ENCODE peak calls at places on chromosomes 1 and 21, in seven cellular contexts. H is AG10803; N is PC-9; K is body of pancreas; W is CD4-positive, alpha-beta T cell; O is fibroblast of lung; L is MM.1S. X is an unnamed sample.

GRCh38 chr1:208219659-208220282 is 24.4 kb downstream of the PLXNA2 start:
- DNase-seq in H (peak), N (peak), K (no peak), W (no peak), O (peak), L (no peak), X (peak)

GRCh38 chr1:233638513-233638912 is 24.6 kb downstream of the KCNK1 start:
- DNase-seq in H (no peak), N (no peak), K (no peak), W (no peak), O (no peak), L (no peak), X (no peak)

GRCh38 chr1:154799188-154799587 is 70.9 kb downstream of the KCNN3 start:
- DNase-seq in H (no peak), N (no peak), K (no peak), W (no peak), O (no peak), L (no peak), X (no peak)

GRCh38 chr1:206890690-206891089 is 6.6 kb upstream of the IL24 start:
- DNase-seq in H (peak), N (no peak), K (no peak), W (no peak), O (peak), L (no peak), X (peak)

GRCh38 chr1:29120955-29121485 is 2.7 kb downstream of the TMEM200B start:
- DNase-seq in H (peak), N (no peak), K (peak), W (peak), O (peak), L (no peak), X (no peak)

GRCh38 chr1:150553392-150554085 is 4.3 kb downstream of the ADAMTSL4 start:
- DNase-seq in H (no peak), N (no peak), K (no peak), W (no peak), O (no peak), L (no peak), X (no peak)

GRCh38 chr21:30444204-30444603 is 4.1 kb downstream of the KRTAP15-1 start:
- DNase-seq in H (no peak), N (no peak), K (no peak), W (no peak), O (no peak), L (no peak), X (no peak)

GRCh38 chr1:54120018-54120697 is 32.6 kb downstream of the CDCP2 start:
- DNase-seq in H (no peak), N (no peak), K (no peak), W (no peak), O (no peak), L (no peak), X (no peak)

GRCh38 chr1:68551459-68551858 is 54.6 kb upstream of the DEPDC1 start:
- DNase-seq in H (no peak), N (no peak), K (no peak), W (no peak), O (peak), L (no peak), X (no peak)

GRCh38 chr1:231171623-231172197 is 9.9 kb downstream of the TRIM67 start:
- DNase-seq in H (no peak), N (no peak), K (no peak), W (no peak), O (no peak), L (no peak), X (no peak)

GRCh38 chr21:34774750-34775149 is 106.0 kb downstream of the CLIC6 start:
- DNase-seq in H (no peak), N (no peak), K (no peak), W (no peak), O (no peak), L (no peak), X (no peak)

GRCh38 chr1:205301220-205301821 is 20.2 kb downstream of the NUAK2 start:
- DNase-seq in H (peak), N (peak), K (peak), W (no peak), O (peak), L (peak), X (no peak)

GRCh38 chr1:195195423-195196057 is 1412.7 kb downstream of the KCNT2 start:
- DNase-seq in H (no peak), N (no peak), K (no peak), W (no peak), O (no peak), L (peak), X (no peak)

GRCh38 chr1:231318568-231318967 is 19.1 kb downstream of the EXOC8 start:
- DNase-seq in H (no peak), N (no peak), K (no peak), W (no peak), O (no peak), L (no peak), X (no peak)

GRCh38 chr21:35982717-35983116 is 77.6 kb downstream of the SETD4 start:
- DNase-seq in H (no peak), N (no peak), K (no peak), W (no peak), O (no peak), L (no peak), X (no peak)

GRCh38 chr1:94020764-94021579 is 100.0 kb downstream of the ABCA4 start:
- DNase-seq in H (peak), N (peak), K (no peak), W (no peak), O (peak), L (no peak), X (no peak)

GRCh38 chr1:27961646-27962221 is 2.0 kb downstream of the XKR8 start:
- DNase-seq in H (no peak), N (no peak), K (peak), W (no peak), O (no peak), L (no peak), X (no peak)

GRCh38 chr1:30410153-30410851 is 313.1 kb downstream of the MATN1 start:
- DNase-seq in H (no peak), N (no peak), K (no peak), W (peak), O (no peak), L (no peak), X (peak)

GRCh38 chr1:99657213-99658030 is 11.5 kb downstream of the PALMD start:
- DNase-seq in H (no peak), N (no peak), K (no peak), W (no peak), O (peak), L (no peak), X (no peak)
- TF ChIP-seq CTCF in H (no peak), N (no peak), K (no peak), W (no peak), O (no peak), L (no peak), X (no peak)

DNA sequence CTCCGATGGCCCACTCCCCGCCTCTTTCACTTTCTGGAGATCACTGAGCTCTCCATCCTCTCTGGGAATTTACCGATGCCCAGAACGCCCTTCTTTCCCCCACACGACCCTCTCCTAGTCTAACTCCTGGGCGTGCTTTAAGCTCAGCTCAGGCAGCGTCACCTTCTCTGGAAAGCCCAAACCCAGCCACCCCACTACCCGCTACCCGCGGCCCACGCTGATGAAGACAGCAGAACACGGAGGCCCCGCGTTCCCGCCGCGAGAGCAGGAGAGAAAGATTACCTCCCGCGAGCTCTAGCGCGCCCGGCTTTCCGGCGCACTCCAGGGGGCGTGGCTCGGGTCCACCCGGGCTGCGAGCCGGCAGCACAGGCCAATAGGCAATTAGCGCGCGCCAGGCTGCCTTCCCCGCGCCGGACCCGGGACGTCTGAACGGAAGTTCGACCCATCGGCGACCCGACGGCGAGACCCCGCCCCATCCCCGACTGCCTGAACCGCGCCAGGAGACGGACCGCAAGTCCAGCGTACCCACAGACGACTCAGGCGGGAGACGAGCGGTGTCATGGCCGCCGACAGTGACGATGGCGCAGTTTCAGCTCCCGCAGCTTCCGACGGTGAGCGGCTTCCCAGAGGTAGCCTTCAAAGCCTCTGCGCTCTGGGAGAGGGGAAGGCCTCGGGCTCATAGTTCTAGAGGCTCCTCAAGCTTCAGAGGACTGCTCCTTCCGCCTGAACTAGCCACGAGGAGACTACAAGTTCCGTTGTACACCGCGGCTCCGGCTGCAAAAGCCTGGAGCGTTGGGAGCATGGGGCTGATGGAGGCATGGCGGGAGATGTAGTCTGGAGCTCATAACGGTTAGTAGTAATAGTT is at the start of the genes MUTYH and TOE1:
- DNase-seq in H (peak), N (peak), K (peak), W (peak), O (peak), L (peak), X (peak)
- TF ChIP-seq CTCF in H (no peak), N (peak), K (no peak), W (no peak), O (no peak), L (no peak), X (no peak)

GRCh38 chr1:117842408-117843170 is 86.8 kb downstream of the GDAP2 start:
- DNase-seq in H (no peak), N (no peak), K (no peak), W (no peak), O (no peak), L (no peak), X (no peak)
- TF ChIP-seq CTCF in H (no peak), N (no peak), K (peak), W (no peak), O (no peak), L (no peak), X (no peak)

GRCh38 chr1:179588425-179589024 is 3.1 kb upstream of the TDRD5 start:
- DNase-seq in H (no peak), N (no peak), K (peak), W (no peak), O (no peak), L (no peak), X (no peak)

GRCh38 chr1:179591253-179591591 is 410 bp upstream of the TDRD5 start:
- DNase-seq in H (no peak), N (no peak), K (no peak), W (no peak), O (no peak), L (no peak), X (no peak)

GRCh38 chr1:179590671-179591070 is 961 bp upstream of the TDRD5 start:
- DNase-seq in H (no peak), N (no peak), K (no peak), W (no peak), O (no peak), L (no peak), X (no peak)

GRCh38 chr1:179589524-179589923 is 2.1 kb upstream of the TDRD5 start:
- DNase-seq in H (no peak), N (no peak), K (no peak), W (no peak), O (no peak), L (no peak), X (no peak)

GRCh38 chr1:179591592-179592580 is at the start of gene TDRD5:
- DNase-seq in H (no peak), N (no peak), K (peak), W (no peak), O (no peak), L (no peak), X (peak)
- TF ChIP-seq CTCF in H (no peak), N (no peak), K (no peak), W (no peak), O (no peak), L (no peak), X (no peak)